ENCODE peak calls at places on chromosomes 1 and 21, in four cellular contexts. K, X, H and C are unnamed samples.

GRCh38 chr1:183282101-183282855 is 96.2 kb downstream of the LAMC2 start:
- DNase-seq in K (no peak), X (peak), H (no peak), C (no peak)

GRCh38 chr1:164803366-164803765 is 244.4 kb downstream of the PBX1 start:
- DNase-seq in K (no peak), X (no peak), H (peak), C (no peak)

GRCh38 chr1:20373764-20374163 is 83.1 kb downstream of the VWA5B1 start:
- DNase-seq in K (no peak), X (no peak), H (no peak), C (no peak)

GRCh38 chr1:71745326-71745725 is 537.0 kb downstream of the NEGR1 start:
- DNase-seq in K (no peak), X (no peak), H (peak), C (no peak)

GRCh38 chr21:42653492-42654061 is at the start of gene PDE9A:
- DNase-seq in K (peak), X (peak), H (no peak), C (peak)

GRCh38 chr1:32798679-32799416 is 18.3 kb downstream of the YARS1 start:
- DNase-seq in K (peak), X (no peak), H (no peak), C (peak)

GRCh38 chr1:225654277-225654597 is 1.3 kb upstream of the ENAH start:
- DNase-seq in K (no peak), X (no peak), H (no peak), C (no peak)

GRCh38 chr1:181255270-181255929 is 166.9 kb downstream of the IER5 start:
- DNase-seq in K (no peak), X (peak), H (peak), C (no peak)

GRCh38 chr1:203992440-203992839 is 80.5 kb upstream of the SOX13 start:
- DNase-seq in K (no peak), X (no peak), H (no peak), C (no peak)

GRCh38 chr1:27539901-27540861 is 50.2 kb upstream of the WASF2 start:
- DNase-seq in K (no peak), X (no peak), H (peak), C (no peak)

GRCh38 chr1:9589719-9590157 is 1.0 kb downstream of the TMEM201 start:
- DNase-seq in K (no peak), X (no peak), H (no peak), C (no peak)

GRCh38 chr1:83024251-83024767 is 974.6 kb downstream of the TTLL7 start:
- DNase-seq in K (no peak), X (no peak), H (no peak), C (no peak)

GRCh38 chr1:234337233-234337632 is 36.0 kb upstream of the COA6 start:
- DNase-seq in K (no peak), X (no peak), H (no peak), C (no peak)

GRCh38 chr1:56584910-56585528 is 5.7 kb upstream of the PLPP3 start:
- DNase-seq in K (peak), X (no peak), H (peak), C (peak)

DNA sequence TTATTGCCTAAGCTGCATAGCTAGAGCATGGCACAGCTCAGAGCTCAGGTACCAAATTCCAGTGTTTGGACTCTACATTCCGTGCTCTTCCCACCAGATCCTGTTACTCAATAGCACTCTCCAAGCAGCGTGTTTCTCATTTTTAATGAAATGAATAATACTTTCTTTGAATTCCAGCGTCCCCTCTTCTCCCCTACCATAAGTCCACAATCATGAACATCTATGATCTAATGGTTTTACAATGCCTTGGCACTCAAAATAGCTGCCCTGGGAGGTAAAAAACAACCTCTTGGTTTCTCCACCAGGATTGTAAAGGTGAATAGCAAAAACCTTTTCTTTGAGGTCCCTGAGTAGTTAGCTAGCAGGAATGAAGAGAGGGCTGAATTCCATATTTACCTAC is 480.0 kb upstream of the PKN2 start:
- DNase-seq in K (no peak), X (no peak), H (peak), C (no peak)
- TF ChIP-seq CTCF in K (no peak), X (no peak), H (no peak), C (no peak)

GRCh38 chr1:109917429-109918076 is 6.9 kb downstream of the CSF1 start:
- DNase-seq in K (no peak), X (no peak), H (no peak), C (no peak)

GRCh38 chr1:109918671-109919070 is 8.0 kb downstream of the CSF1 start:
- DNase-seq in K (no peak), X (no peak), H (no peak), C (no peak)

GRCh38 chr1:109914587-109915240 is 4.1 kb downstream of the CSF1 start:
- DNase-seq in K (peak), X (no peak), H (peak), C (no peak)

GRCh38 chr1:109919271-109919670 is 8.6 kb downstream of the CSF1 start:
- DNase-seq in K (no peak), X (no peak), H (peak), C (no peak)

GRCh38 chr1:109918077-109918606 is 7.5 kb downstream of the CSF1 start:
- DNase-seq in K (no peak), X (no peak), H (no peak), C (no peak)
- TF ChIP-seq CTCF in K (peak), X (no peak), H (no peak), C (peak)

GRCh38 chr1:22972760-22973159 is at the start of gene LACTBL1:
- DNase-seq in K (no peak), X (no peak), H (no peak), C (no peak)
- TF ChIP-seq CTCF in K (no peak), X (no peak), H (no peak), C (no peak)

DNA sequence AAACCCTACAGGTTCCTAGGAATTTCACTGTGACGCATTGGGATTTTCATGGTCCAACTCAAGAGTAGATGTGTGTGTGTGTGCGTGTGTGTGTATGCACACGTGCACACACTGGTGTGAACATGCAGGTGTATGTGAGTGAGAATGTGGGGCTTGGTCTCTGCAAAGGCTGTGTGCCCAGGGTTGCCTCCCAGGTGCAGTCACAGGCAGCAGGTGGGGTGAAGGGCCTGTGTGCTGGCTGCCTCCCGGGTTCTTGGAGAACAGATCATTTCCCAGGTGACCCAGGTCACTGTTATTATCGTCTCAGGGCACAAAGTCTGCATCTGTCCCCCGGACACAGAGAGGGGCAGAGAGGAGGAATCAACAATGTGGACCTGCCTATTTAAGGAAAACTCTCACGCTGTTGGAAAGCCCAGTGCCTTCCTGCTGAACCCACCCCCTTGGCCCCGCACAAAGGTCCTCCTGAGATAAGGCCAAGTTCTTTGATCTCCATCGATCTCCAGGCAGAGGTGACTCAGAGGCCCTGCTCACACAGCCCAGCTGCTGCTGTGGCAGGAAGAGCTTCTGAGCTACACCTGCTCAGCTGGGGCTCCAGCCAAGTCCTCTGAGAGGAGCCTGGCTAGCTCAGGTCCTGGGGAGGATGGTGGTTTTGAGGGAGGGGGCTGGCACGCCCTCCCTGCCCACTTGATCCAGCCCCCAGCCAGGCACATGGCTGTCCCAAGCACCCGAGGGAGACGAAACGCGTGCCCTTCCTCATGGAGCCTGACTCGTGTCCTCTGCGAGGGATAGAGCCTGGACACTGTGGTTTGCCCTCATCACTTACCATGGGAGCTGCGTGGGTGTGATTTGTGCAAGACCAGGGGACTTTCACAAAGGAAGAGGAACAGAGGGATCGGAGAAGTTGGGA is 134.0 kb upstream of the ARHGEF16 start:
- DNase-seq in K (peak), X (peak), H (no peak), C (no peak)
- TF ChIP-seq CTCF in K (no peak), X (no peak), H (no peak), C (no peak)

GRCh38 chr1:79326875-79327274 is 320.3 kb upstream of the ADGRL4 start:
- DNase-seq in K (no peak), X (no peak), H (no peak), C (no peak)

GRCh38 chr1:79325705-79326104 is 319.2 kb upstream of the ADGRL4 start:
- DNase-seq in K (no peak), X (no peak), H (no peak), C (no peak)

GRCh38 chr1:79325126-79325525 is 318.6 kb upstream of the ADGRL4 start:
- DNase-seq in K (no peak), X (no peak), H (no peak), C (no peak)

GRCh38 chr1:79323240-79324025 is 316.9 kb upstream of the ADGRL4 start:
- DNase-seq in K (no peak), X (no peak), H (peak), C (no peak)

DNA sequence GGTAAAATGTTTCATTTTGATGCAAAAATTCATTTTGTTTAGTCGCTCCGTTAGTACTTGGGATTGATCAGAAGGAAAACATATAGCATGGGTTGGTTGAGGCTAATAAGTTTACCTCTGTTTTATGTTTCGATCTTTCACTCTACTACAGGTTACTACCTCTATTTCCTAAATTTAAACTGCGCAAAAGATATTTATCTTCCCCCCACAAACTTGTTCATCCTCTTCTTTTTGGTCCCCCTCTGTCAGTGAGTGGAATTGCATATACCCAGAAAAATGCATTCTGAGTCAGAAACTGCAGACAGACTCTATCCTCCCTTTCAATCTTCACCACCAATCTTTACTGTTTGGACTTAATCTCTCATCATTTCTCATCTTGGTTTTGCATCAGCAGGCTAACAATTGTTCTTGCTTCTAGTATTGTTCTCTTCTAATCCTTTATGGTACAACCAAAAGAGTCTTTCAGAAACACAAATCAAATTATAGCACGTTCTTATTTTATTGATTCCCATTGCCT is 316.0 kb upstream of the ADGRL4 start:
- DNase-seq in K (no peak), X (no peak), H (peak), C (no peak)
- TF ChIP-seq CTCF in K (no peak), X (no peak), H (peak), C (no peak)

GRCh38 chr21:34997295-34997694 is 51.8 kb downstream of the RUNX1 start:
- DNase-seq in K (no peak), X (no peak), H (no peak), C (no peak)
- TF ChIP-seq CTCF in K (no peak), X (no peak), H (no peak), C (no peak)

DNA sequence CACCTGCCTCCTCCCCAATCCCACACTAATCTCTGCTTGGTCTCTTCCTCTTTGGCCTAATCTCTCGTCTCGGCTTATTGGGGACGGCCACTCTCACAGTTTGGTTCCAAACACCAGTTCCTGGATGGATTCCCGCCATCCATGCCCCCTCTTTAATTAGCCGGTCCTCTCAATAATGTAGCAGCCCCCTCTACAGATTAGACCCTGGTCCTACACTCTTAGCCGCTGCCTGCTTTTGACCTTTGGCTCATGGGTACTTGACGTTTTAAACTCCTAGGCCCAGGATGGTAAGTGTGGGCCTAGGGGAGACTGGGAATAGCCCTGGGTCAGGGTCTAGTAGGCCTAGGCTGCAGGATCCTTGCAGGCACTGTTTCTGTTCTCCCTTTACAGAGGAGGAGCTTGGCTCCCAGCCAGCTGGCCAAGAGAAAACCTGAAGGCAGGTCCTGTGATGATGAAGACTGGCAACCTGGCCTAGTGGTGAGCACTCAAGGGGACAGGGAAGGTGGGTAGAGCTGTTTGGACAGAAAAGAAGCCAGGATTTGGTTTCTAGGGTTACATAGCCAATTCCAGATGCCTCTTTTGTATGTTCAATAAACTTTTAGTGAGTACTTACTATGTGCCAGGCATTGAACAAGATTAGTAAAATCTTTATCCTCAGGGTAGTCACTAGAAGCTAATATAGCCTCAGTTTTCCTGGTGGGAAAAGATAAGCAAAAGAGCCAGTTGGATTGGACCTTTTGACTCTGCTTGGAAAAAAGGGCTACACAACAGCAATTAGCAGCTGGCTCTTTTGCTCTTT is 758 bp downstream of the RAD54L start:
- DNase-seq in K (peak), X (peak), H (no peak), C (no peak)
- TF ChIP-seq CTCF in K (peak), X (no peak), H (no peak), C (no peak)

GRCh38 chr1:39509360-39510009 is 18.0 kb downstream of the BMP8A start:
- DNase-seq in K (no peak), X (peak), H (peak), C (peak)

GRCh38 chr1:39508266-39508665 is 16.8 kb downstream of the BMP8A start:
- DNase-seq in K (no peak), X (no peak), H (no peak), C (no peak)

GRCh38 chr1:39508857-39509305 is 17.4 kb downstream of the BMP8A start:
- DNase-seq in K (peak), X (no peak), H (peak), C (no peak)

GRCh38 chr1:39505289-39505688 is 13.9 kb downstream of the BMP8A start:
- DNase-seq in K (no peak), X (no peak), H (no peak), C (no peak)

GRCh38 chr1:39507230-39507928 is 15.9 kb downstream of the BMP8A start:
- DNase-seq in K (peak), X (no peak), H (no peak), C (no peak)
- TF ChIP-seq CTCF in K (peak), X (no peak), H (peak), C (peak)

GRCh38 chr1:53967409-53968124 is 21.4 kb downstream of the LRRC42 start:
- DNase-seq in K (no peak), X (no peak), H (no peak), C (no peak)
- TF ChIP-seq CTCF in K (no peak), X (no peak), H (no peak), C (no peak)